ENCODE peak calls at places on chromosomes 12 and 14, in four cellular contexts. A is BJ, K is choroid plexus epithelial cell, Y is coronary artery. M is an unnamed sample.

GRCh38 chr12:131752457-131752856 is 41.6 kb downstream of the SFSWAP start:
- DNase-seq in A (no peak), K (no peak), Y (no peak), M (no peak)

GRCh38 chr12:67534671-67535070 is 113.9 kb upstream of the DYRK2 start:
- DNase-seq in A (peak), K (peak), Y (no peak), M (peak)

GRCh38 chr12:93015970-93016751 is 87.1 kb upstream of the EEA1 start:
- DNase-seq in A (no peak), K (peak), Y (no peak), M (no peak)

GRCh38 chr12:115697341-115697740 is 580.2 kb downstream of the MED13L start:
- DNase-seq in A (peak), K (no peak), Y (no peak), M (no peak)

GRCh38 chr12:127629066-127629820 is 637.7 kb upstream of the TMEM132C start:
- DNase-seq in A (no peak), K (no peak), Y (no peak), M (no peak)

GRCh38 chr12:111650912-111651311 is 34.8 kb downstream of the BRAP start:
- DNase-seq in A (no peak), K (no peak), Y (no peak), M (no peak)

GRCh38 chr14:101228949-101229541 is 325.5 kb upstream of the RTL1 start:
- DNase-seq in A (no peak), K (no peak), Y (peak), M (no peak)

GRCh38 chr14:101504096-101504948 is 57.0 kb upstream of the DIO3 start:
- DNase-seq in A (no peak), K (no peak), Y (peak), M (no peak)

GRCh38 chr12:109469516-109469915 is 7.6 kb downstream of the KCTD10 start:
- DNase-seq in A (peak), K (peak), Y (no peak), M (no peak)

GRCh38 chr12:8553088-8553627 is 12.5 kb upstream of the CLEC4E start:
- DNase-seq in A (no peak), K (no peak), Y (no peak), M (no peak)

DNA sequence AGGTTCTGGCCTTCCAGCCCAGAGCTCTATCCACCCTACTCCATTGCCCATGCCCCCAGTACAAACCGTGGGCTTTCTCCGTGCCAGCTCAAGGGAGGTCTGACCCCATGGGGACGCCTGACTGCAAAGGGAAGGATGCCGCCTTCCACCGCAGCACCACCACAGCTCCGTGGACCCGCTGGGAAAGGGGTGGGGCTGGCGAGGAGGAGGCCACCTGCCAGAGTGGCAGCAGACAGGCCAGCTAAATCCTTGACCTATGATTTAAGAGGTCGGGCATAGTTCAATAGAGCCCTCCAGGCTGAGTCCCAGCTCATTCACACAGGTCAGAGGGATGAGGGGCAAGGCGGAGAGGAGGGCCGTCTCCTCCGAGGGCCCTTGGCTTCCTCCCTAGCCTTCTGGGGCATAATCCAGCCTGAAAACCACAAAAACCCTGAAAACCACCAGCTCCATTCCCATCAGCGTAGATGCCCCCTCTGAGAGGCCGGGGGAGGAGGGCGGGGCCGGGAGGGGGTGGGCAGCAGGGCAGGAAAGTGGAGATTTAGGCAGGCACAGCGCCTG is 14.9 kb upstream of the FIGNL2 start:
- DNase-seq in A (no peak), K (no peak), Y (no peak), M (no peak)
- H3K4me3 ChIP-seq in A (no peak), K (no peak), Y (peak), M (no peak)

DNA sequence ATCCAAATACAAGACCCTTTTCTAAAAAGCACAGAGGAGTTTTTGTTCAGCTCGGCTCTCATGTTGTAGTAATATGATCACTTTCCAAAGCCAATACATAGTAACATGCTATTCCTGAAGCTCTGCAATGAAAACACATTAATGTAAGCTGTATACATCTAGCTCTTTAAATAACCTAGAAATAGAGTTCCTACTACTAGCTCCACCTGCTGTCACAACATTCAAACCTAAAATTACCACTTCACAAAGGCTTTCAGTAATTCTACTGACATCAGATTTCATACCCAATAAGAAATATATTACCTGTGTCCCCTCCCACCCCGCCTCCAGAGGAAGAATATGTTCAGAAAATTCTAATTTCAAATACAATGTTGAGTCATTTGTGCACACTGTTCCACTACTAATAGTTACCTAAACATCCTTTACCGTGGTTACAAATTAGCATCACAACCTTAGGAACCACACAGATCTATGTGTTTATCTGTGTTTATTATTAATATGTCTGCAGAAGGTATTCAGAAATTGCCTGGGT is 17.8 kb downstream of the EFCAB11 start:
- DNase-seq in A (no peak), K (peak), Y (no peak), M (no peak)
- TF ChIP-seq CTCF in A (no peak), K (peak), Y (no peak), M (no peak)

GRCh38 chr12:52055781-52056711 is 4.8 kb downstream of the NR4A1 start:
- DNase-seq in A (no peak), K (no peak), Y (peak), M (no peak)
- H3K4me3 ChIP-seq in A (no peak), K (no peak), Y (peak), M (no peak)

DNA sequence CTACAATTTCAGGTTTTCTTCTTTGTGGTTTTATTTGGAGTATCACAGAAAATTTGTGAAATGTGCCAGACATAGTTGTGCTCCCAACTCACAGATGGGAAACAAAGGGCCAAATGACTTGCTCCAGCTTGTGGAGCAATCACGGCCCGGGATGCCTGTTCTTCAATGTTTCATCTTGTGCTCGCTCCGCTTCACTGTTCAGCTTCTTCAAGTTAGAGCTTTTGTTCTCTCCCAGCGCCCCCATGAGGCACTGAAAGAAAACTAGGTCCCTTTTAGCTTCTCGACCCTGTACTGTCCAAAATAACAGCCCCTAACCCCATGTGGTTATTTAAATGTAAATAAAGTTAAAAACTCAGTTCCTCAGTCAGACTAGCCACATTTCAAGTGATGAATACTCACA is 187.9 kb upstream of the STXBP6 start:
- DNase-seq in A (no peak), K (peak), Y (no peak), M (no peak)
- TF ChIP-seq CTCF in A (peak), K (no peak), Y (no peak), M (no peak)

DNA sequence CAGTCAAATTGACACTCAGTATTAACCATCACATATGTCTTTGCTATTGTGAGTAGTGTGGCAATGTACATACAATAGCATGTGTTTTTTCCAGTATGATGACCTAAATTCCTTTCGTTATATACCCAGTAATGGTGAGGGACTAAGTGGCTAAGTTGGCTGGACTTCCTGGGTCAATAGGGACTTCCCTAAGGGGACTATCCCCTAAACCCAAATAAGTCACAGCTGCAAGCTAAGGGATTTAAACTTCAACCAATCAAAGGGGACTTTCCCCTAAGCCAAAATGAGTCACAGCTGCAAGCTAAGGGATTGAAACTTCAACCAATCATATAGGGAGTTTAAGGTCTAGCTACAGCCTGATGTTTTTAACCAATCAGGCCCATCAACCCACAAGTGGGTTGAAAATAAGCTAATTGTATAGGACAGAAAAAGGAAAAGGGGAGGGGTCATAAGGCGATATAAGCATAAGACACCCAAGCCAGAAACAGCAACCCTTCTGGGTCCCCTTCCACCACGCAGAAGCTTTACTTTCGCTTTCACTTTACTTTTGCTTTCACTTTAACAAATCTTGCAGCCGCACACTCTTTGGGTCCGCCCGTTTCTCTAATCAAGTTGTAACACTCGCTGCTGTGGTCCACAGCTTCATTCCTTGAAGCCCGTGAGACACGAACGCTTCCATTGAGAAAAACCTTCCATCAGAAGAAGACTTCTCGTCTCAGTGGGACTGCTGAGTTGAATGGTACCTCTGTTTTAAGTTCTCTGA is 404.4 kb downstream of the FLRT2 start:
- DNase-seq in A (no peak), K (peak), Y (no peak), M (no peak)
- H3K4me3 ChIP-seq in A (no peak), K (peak), Y (peak), M (no peak)

GRCh38 chr12:102880783-102881182 is 36.3 kb downstream of the PAH start:
- DNase-seq in A (no peak), K (no peak), Y (no peak), M (no peak)

GRCh38 chr12:102876883-102877282 is 40.2 kb downstream of the PAH start:
- DNase-seq in A (no peak), K (no peak), Y (no peak), M (no peak)

GRCh38 chr12:102883204-102883799 is 33.7 kb downstream of the PAH start:
- DNase-seq in A (no peak), K (peak), Y (no peak), M (no peak)

GRCh38 chr12:102874819-102875218 is 42.2 kb downstream of the PAH start:
- DNase-seq in A (no peak), K (no peak), Y (no peak), M (no peak)

GRCh38 chr12:102879144-102879763 is 37.8 kb downstream of the PAH start:
- DNase-seq in A (peak), K (peak), Y (no peak), M (peak)
- TF ChIP-seq CTCF in A (peak), K (peak), Y (no peak), M (peak)

GRCh38 chr12:32158525-32158924 is 51.9 kb downstream of the BICD1 start:
- DNase-seq in A (no peak), K (no peak), Y (no peak), M (no peak)

GRCh38 chr12:32159925-32160324 is 53.3 kb downstream of the BICD1 start:
- DNase-seq in A (no peak), K (no peak), Y (no peak), M (no peak)

GRCh38 chr12:32161040-32161439 is 54.4 kb downstream of the BICD1 start:
- DNase-seq in A (no peak), K (no peak), Y (no peak), M (no peak)

GRCh38 chr12:32155911-32156585 is 49.4 kb downstream of the BICD1 start:
- DNase-seq in A (no peak), K (no peak), Y (no peak), M (no peak)

DNA sequence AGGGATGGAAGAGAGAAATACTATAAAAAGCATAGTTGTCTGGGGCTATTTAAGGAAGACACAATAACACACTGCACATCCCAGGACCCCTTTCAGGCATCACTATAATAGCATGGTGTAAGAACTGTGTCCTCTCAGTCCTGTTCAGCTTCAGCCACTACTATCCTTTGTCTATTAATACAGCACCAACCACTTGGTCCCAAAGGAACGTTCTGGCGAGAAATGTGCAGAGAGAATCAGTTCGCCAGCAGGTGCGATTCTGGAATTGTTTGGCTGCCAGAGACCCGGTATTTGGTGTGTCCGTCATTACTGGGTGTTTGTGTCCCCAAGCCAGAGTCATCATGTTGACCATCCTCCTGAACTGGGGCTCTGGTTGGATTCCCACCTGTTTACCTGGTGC is 52.7 kb downstream of the BICD1 start:
- DNase-seq in A (no peak), K (no peak), Y (no peak), M (no peak)
- H3K4me3 ChIP-seq in A (no peak), K (no peak), Y (no peak), M (no peak)

GRCh38 chr12:112937741-112938719 is at the start of gene OAS3:
- DNase-seq in A (peak), K (peak), Y (peak), M (peak)
- TF ChIP-seq CTCF in A (no peak), K (no peak), Y (no peak), M (no peak)

GRCh38 chr14:76136476-76137160 is 15.1 kb upstream of the GPATCH2L start:
- DNase-seq in A (no peak), K (no peak), Y (no peak), M (no peak)

GRCh38 chr14:76138119-76138757 is 13.5 kb upstream of the GPATCH2L start:
- DNase-seq in A (no peak), K (no peak), Y (no peak), M (no peak)

GRCh38 chr14:76143642-76144041 is 8.1 kb upstream of the GPATCH2L start:
- DNase-seq in A (no peak), K (no peak), Y (no peak), M (no peak)

GRCh38 chr14:76135722-76136121 is 16.0 kb upstream of the GPATCH2L start:
- DNase-seq in A (no peak), K (no peak), Y (no peak), M (no peak)

DNA sequence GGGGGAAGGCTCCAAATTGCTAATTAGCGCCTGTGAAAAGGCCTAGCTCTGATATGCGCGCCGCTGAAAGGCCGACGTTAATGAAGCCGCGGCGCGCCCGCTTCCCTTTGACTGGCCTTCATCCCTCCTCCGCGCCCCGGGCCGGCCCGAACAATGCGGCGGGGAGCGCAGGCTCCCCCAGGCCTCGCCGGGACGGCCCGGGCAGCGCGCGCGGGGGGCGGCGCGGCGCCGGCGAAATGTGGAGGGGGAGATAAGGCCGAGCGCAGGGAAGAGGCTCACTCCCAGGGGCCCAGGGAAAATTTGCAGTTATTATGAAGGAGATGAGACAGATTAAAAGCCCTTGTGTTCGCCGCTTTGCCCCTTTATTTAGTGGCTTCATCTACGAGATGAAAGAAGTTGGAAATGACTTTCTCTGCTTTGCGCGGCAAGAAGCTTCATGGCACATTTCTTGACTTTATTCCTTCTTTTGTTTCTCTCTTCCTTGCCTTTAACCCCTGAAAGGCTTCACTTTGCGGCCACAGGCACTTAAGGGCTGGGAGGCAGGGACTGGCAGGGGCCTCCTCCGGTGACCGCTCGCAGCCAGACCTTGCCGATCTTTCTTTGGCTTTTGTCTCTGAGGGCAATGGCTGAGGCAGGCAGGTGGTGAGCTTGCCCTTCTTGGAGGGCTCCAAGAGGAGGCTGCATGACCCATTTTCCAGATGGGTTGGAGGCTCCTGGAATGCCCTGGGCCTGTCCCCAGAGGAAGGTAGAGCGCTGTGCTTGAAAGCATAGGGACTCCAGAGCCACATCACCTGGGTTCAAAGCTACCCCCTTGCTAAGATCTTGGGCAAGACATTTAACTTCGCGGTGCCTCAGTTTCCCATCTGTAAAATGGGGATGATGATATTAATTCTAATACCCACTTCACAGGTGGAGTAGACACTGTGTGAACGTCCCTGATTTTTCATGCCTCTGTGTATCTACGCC is 12.7 kb upstream of the GPATCH2L start:
- DNase-seq in A (no peak), K (no peak), Y (no peak), M (no peak)
- H3K4me3 ChIP-seq in A (no peak), K (peak), Y (peak), M (no peak)

GRCh38 chr12:78612224-78612623 is 252.3 kb upstream of the SYT1 start:
- DNase-seq in A (no peak), K (no peak), Y (no peak), M (no peak)

DNA sequence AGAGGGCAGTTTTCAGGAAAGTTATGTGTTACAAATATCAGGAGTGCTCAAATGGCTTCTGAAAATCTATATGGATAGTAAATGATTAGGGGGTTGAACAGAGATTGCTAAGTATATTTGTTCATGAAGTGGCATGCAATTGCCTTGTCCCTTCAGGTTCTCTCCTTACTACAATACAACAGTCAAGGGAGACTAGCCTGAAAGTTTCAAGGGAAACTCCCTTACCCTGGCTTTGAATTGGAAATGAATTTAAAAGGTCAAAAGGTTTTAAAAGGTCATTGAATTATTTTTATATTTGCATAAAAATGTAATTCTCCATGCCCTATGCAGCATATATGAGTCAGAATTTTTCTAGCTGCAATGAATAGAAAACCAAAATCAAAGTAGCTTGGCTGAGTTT is 253.1 kb upstream of the SYT1 start:
- DNase-seq in A (no peak), K (no peak), Y (no peak), M (no peak)
- TF ChIP-seq CTCF in A (no peak), K (no peak), Y (no peak), M (no peak)

M was measured in AG09309.